ENCODE peak calls at places on chromosomes 13 and 19, in five cellular contexts. One of them, this sample, is unnamed.

GRCh38 chr19:13079542-13079986 is 23.1 kb downstream of the LYL1 start:
- DNase-seq in neural crest cell: no peak
- DNase-seq in kidney tubule cell: no peak
- DNase-seq in hepatocyte: peak
- DNase-seq in T-helper 17 cell: no peak
- DNase-seq in this sample: no peak

GRCh38 chr19:18183529-18183928 is 9.5 kb upstream of the MPV17L2 start:
- DNase-seq in neural crest cell: no peak
- DNase-seq in kidney tubule cell: no peak
- DNase-seq in T-helper 17 cell: no peak
- DNase-seq in hepatocyte: no peak
- DNase-seq in this sample: no peak

GRCh38 chr19:1269065-1269477 is at the start of gene CIRBP:
- DNase-seq in neural crest cell: peak
- DNase-seq in hepatocyte: peak
- DNase-seq in T-helper 17 cell: peak
- DNase-seq in kidney tubule cell: peak
- DNase-seq in this sample: peak

GRCh38 chr13:30464496-30465351 is 1.0 kb downstream of the HMGB1 start:
- DNase-seq in hepatocyte: peak
- DNase-seq in T-helper 17 cell: peak
- DNase-seq in kidney tubule cell: peak
- DNase-seq in neural crest cell: peak
- DNase-seq in this sample: peak

GRCh38 chr19:14505488-14506239 is 9.7 kb upstream of the GIPC1 start:
- DNase-seq in kidney tubule cell: peak
- DNase-seq in T-helper 17 cell: peak
- DNase-seq in hepatocyte: peak
- DNase-seq in neural crest cell: peak
- DNase-seq in this sample: peak

GRCh38 chr19:17076539-17076919 is 952 bp downstream of the MYO9B start:
- DNase-seq in neural crest cell: peak
- DNase-seq in T-helper 17 cell: no peak
- DNase-seq in hepatocyte: no peak
- DNase-seq in kidney tubule cell: peak
- DNase-seq in this sample: no peak

GRCh38 chr19:34676697-34677385 is at the start of gene SCGB2B2:
- DNase-seq in hepatocyte: no peak
- DNase-seq in neural crest cell: no peak
- DNase-seq in T-helper 17 cell: no peak
- DNase-seq in kidney tubule cell: no peak
- DNase-seq in this sample: no peak

GRCh38 chr19:23070353-23070781 is 46.5 kb upstream of the ZNF730 start:
- DNase-seq in hepatocyte: no peak
- DNase-seq in neural crest cell: no peak
- DNase-seq in kidney tubule cell: peak
- DNase-seq in T-helper 17 cell: no peak
- DNase-seq in this sample: no peak

GRCh38 chr19:34502582-34503545 is 21.3 kb downstream of the WTIP start:
- DNase-seq in T-helper 17 cell: no peak
- DNase-seq in neural crest cell: no peak
- DNase-seq in hepatocyte: no peak
- DNase-seq in kidney tubule cell: no peak
- DNase-seq in this sample: no peak

This sample was measured in stimulated activated CD8-positive, alpha-beta memory T cell treated with anti-CD3 and anti-CD28 coated beads, Interleukin-4, amount 100 ng/mL, for 4 hours.